ENCODE peak calls at places on chromosomes 6 and 20, in seven cellular contexts. O, L, F, W, Q, V and I are unnamed samples.

GRCh38 chr6:110558575-110558974 is 82.2 kb upstream of the SLC22A16 start:
- DNase-seq in O (no peak), L (no peak), F (no peak), W (no peak), Q (no peak), V (no peak), I (no peak)

GRCh38 chr6:93474733-93475179 is 55.4 kb upstream of the EPHA7 start:
- DNase-seq in O (no peak), L (no peak), F (no peak), W (no peak), Q (peak), V (no peak), I (no peak)

GRCh38 chr6:25172819-25173218 is 106.4 kb upstream of the CARMIL1 start:
- DNase-seq in O (no peak), L (peak), F (peak), W (no peak), Q (no peak), V (peak), I (peak)

GRCh38 chr20:16661738-16662137 is 68.1 kb upstream of the SNRPB2 start:
- DNase-seq in O (no peak), L (no peak), F (no peak), W (no peak), Q (no peak), V (no peak), I (no peak)

GRCh38 chr6:11212625-11213024 is 19.8 kb downstream of the NEDD9 start:
- DNase-seq in O (peak), L (peak), F (peak), W (no peak), Q (no peak), V (peak), I (no peak)

GRCh38 chr6:99838607-99839006 is 155.4 kb downstream of the MCHR2 start:
- DNase-seq in O (no peak), L (no peak), F (no peak), W (no peak), Q (no peak), V (no peak), I (no peak)

GRCh38 chr20:52349806-52350205 is 158.2 kb upstream of the ZFP64 start:
- DNase-seq in O (no peak), L (no peak), F (no peak), W (no peak), Q (no peak), V (no peak), I (no peak)

GRCh38 chr6:36724514-36725385 is 27.1 kb downstream of the RAB44 start:
- DNase-seq in O (peak), L (peak), F (peak), W (peak), Q (peak), V (peak), I (peak)

GRCh38 chr6:80449756-80450155 is 343.3 kb downstream of the BCKDHB start:
- DNase-seq in O (no peak), L (peak), F (no peak), W (no peak), Q (no peak), V (no peak), I (no peak)

GRCh38 chr6:168607272-168608112 is 166.5 kb downstream of the SMOC2 start:
- DNase-seq in O (no peak), L (no peak), F (no peak), W (no peak), Q (no peak), V (no peak), I (no peak)

GRCh38 chr6:75802366-75802765 is 53.3 kb downstream of the MYO6 start:
- DNase-seq in O (no peak), L (peak), F (no peak), W (no peak), Q (no peak), V (peak), I (no peak)

GRCh38 chr20:25019381-25020155 is 27.0 kb upstream of the APMAP start:
- DNase-seq in O (no peak), L (no peak), F (peak), W (no peak), Q (peak), V (no peak), I (no peak)

GRCh38 chr20:23436681-23437080 is 2.8 kb upstream of the CSTL1 start:
- DNase-seq in O (no peak), L (no peak), F (peak), W (no peak), Q (no peak), V (no peak), I (no peak)

GRCh38 chr20:6767536-6768227 is at the start of gene BMP2:
- DNase-seq in O (peak), L (peak), F (peak), W (peak), Q (no peak), V (peak), I (no peak)

GRCh38 chr6:154230390-154230789 is 126.2 kb downstream of the IPCEF1 start:
- DNase-seq in O (no peak), L (no peak), F (no peak), W (no peak), Q (no peak), V (no peak), I (no peak)

GRCh38 chr6:10694302-10695085 is at the start of the genes C6orf52 and PAK1IP1:
- DNase-seq in O (peak), L (peak), F (peak), W (peak), Q (peak), V (peak), I (peak)

GRCh38 chr6:160042788-160043301 is 74.0 kb downstream of the IGF2R start:
- DNase-seq in O (no peak), L (peak), F (no peak), W (peak), Q (peak), V (peak), I (peak)

GRCh38 chr6:113490356-113490755 is 366.8 kb upstream of the MARCKS start:
- DNase-seq in O (no peak), L (no peak), F (no peak), W (no peak), Q (peak), V (no peak), I (no peak)

GRCh38 chr20:20492521-20493334 is 124.8 kb downstream of the INSM1 start:
- DNase-seq in O (no peak), L (no peak), F (peak), W (no peak), Q (no peak), V (no peak), I (no peak)

GRCh38 chr20:50691585-50692552 is 527 bp upstream of the RIPOR3 start:
- DNase-seq in O (peak), L (peak), F (peak), W (peak), Q (no peak), V (peak), I (no peak)

GRCh38 chr6:160430741-160431140 is 82.6 kb downstream of the SLC22A3 start:
- DNase-seq in O (no peak), L (no peak), F (no peak), W (peak), Q (no peak), V (no peak), I (no peak)

GRCh38 chr20:25294459-25295385 is 46.8 kb downstream of the PYGB start:
- DNase-seq in O (peak), L (peak), F (peak), W (no peak), Q (peak), V (peak), I (no peak)

GRCh38 chr6:120675886-120676285 is 658.4 kb downstream of the TBC1D32 start:
- DNase-seq in O (no peak), L (no peak), F (no peak), W (no peak), Q (no peak), V (no peak), I (no peak)

GRCh38 chr6:75968143-75968542 is 104.3 kb downstream of the IMPG1 start:
- DNase-seq in O (no peak), L (no peak), F (no peak), W (no peak), Q (no peak), V (no peak), I (no peak)

GRCh38 chr6:149140137-149140909 is 177.2 kb upstream of the TAB2 start:
- DNase-seq in O (no peak), L (no peak), F (no peak), W (no peak), Q (no peak), V (no peak), I (no peak)

GRCh38 chr6:19805146-19805515 is 32.0 kb upstream of the ID4 start:
- DNase-seq in O (peak), L (peak), F (no peak), W (no peak), Q (peak), V (peak), I (no peak)

GRCh38 chr6:129105035-129105434 is 222.1 kb downstream of the LAMA2 start:
- DNase-seq in O (peak), L (peak), F (no peak), W (no peak), Q (no peak), V (peak), I (no peak)
- TF ChIP-seq CTCF in O (no peak), L (no peak), F (no peak), W (no peak), Q (no peak), V (no peak), I (no peak)

GRCh38 chr6:14742680-14743079 is 503.2 kb upstream of the JARID2 start:
- DNase-seq in O (no peak), L (no peak), F (no peak), W (no peak), Q (no peak), V (no peak), I (no peak)

GRCh38 chr6:14743465-14744211 is 502.2 kb upstream of the JARID2 start:
- DNase-seq in O (peak), L (peak), F (peak), W (peak), Q (peak), V (peak), I (peak)

GRCh38 chr6:14743126-14743464 is 502.8 kb upstream of the JARID2 start:
- DNase-seq in O (no peak), L (no peak), F (no peak), W (no peak), Q (no peak), V (no peak), I (no peak)

GRCh38 chr6:14744212-14744556 is 501.7 kb upstream of the JARID2 start:
- DNase-seq in O (no peak), L (no peak), F (no peak), W (no peak), Q (no peak), V (no peak), I (no peak)

DNA sequence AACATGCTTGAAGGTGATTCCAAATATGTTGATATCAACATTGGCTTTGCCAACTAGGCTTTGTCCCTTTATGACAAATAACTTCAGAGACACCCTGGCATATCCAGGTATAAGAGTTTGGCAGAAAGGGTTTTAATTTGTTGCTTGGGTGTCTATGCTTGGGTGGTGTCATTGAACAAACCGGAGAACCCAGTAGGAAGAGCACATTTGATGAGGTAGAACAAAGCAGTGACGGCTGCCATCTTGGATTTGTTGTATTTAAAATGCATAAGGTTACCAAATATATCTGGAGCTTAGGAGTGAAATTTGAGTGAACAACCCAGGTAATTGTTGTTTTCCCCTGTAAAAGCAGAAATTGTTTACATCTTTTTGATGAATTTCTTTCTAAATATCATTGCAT is 503.7 kb upstream of the JARID2 start:
- DNase-seq in O (no peak), L (no peak), F (no peak), W (no peak), Q (no peak), V (no peak), I (no peak)
- H3K4me3 ChIP-seq in O (no peak), L (no peak), F (no peak), W (no peak), Q (no peak), V (no peak), I (no peak)

DNA sequence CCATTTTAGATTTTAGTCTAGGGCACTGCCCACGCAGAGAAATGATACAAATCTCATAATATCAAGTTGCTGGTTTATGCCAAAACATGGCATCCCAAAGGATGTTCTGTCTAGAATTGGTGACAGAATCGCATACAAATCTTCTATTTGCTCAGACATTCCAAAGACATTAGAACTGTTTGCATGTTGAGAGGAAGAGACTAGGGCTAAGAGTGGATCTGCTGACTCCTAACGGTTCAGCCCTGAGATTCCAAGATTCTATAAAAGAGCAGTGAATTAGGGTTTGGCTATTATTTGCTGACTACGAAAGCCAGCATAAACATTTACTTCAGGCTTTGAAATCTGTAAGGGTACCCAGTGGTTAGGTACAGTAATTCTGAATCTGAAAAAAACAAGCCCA is 3.6 kb downstream of the EPB41L2 start:
- DNase-seq in O (no peak), L (peak), F (no peak), W (no peak), Q (no peak), V (peak), I (no peak)
- TF ChIP-seq CTCF in O (no peak), L (no peak), F (no peak), W (no peak), Q (no peak), V (peak), I (peak)

GRCh38 chr6:83042671-83043070 is 23.0 kb downstream of the UBE3D start:
- DNase-seq in O (no peak), L (no peak), F (no peak), W (no peak), Q (no peak), V (no peak), I (no peak)
- H3K4me3 ChIP-seq in O (no peak), L (no peak), F (no peak), W (no peak), Q (no peak), V (no peak), I (no peak)

DNA sequence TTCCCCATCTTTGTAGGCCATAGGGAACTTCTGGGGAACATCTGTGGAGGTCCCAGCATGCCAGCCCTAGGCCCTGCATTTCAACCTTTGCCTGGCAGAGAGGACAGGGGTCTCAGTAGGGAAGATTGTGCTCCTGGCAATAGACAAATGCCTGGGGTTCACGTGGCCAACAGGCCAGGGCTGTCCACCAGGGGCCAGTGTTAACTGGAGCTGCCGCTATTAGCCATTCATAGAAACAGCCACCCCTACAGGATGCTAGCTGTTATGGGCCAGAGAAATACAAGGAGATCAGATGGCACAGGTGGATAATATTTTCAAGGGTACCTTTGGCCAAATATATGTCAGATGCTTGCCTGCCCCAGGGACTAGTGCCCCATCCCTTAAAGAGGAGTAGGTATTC is 932.9 kb downstream of the QKI start:
- DNase-seq in O (no peak), L (no peak), F (no peak), W (no peak), Q (no peak), V (no peak), I (no peak)
- TF ChIP-seq CTCF in O (no peak), L (no peak), F (no peak), W (no peak), Q (no peak), V (no peak), I (no peak)

GRCh38 chr6:13427838-13428527 is 59.4 kb downstream of the GFOD1 start:
- DNase-seq in O (no peak), L (no peak), F (peak), W (no peak), Q (no peak), V (no peak), I (no peak)

GRCh38 chr6:13425971-13426931 is 61.1 kb downstream of the GFOD1 start:
- DNase-seq in O (no peak), L (peak), F (no peak), W (no peak), Q (no peak), V (peak), I (peak)

GRCh38 chr6:13428528-13429405 is 58.6 kb downstream of the GFOD1 start:
- DNase-seq in O (no peak), L (no peak), F (no peak), W (no peak), Q (no peak), V (no peak), I (no peak)

GRCh38 chr6:13425270-13425905 is 62.0 kb downstream of the GFOD1 start:
- DNase-seq in O (no peak), L (no peak), F (no peak), W (no peak), Q (no peak), V (no peak), I (no peak)

GRCh38 chr6:13427346-13427745 is 60.1 kb downstream of the GFOD1 start:
- DNase-seq in O (no peak), L (no peak), F (no peak), W (no peak), Q (no peak), V (no peak), I (no peak)
- H3K4me3 ChIP-seq in O (no peak), L (no peak), F (no peak), W (no peak), Q (no peak), V (no peak), I (no peak)

GRCh38 chr6:29965873-29966601 is 23.7 kb downstream of the HLA-A start:
- DNase-seq in O (peak), L (peak), F (peak), W (peak), Q (peak), V (peak), I (no peak)

GRCh38 chr6:29968130-29968529 is 25.8 kb downstream of the HLA-A start:
- DNase-seq in O (no peak), L (peak), F (peak), W (no peak), Q (peak), V (peak), I (no peak)

GRCh38 chr6:29964553-29964903 is 22.2 kb downstream of the HLA-A start:
- DNase-seq in O (no peak), L (no peak), F (no peak), W (no peak), Q (no peak), V (no peak), I (no peak)

GRCh38 chr6:29967379-29968010 is 25.2 kb downstream of the HLA-A start:
- DNase-seq in O (peak), L (no peak), F (peak), W (no peak), Q (peak), V (no peak), I (no peak)

GRCh38 chr6:29964904-29965872 is 22.9 kb downstream of the HLA-A start:
- DNase-seq in O (peak), L (peak), F (peak), W (peak), Q (peak), V (peak), I (peak)
- TF ChIP-seq CTCF in O (no peak), L (no peak), F (no peak), W (no peak), Q (peak), V (no peak), I (no peak)